ENCODE peak calls at places on chromosomes 11 and 22, in five cellular contexts. T is mammary epithelial cell; P is CD8-positive, alpha-beta T cell; H is AG09309; R is astrocyte of the spinal cord. J is an unnamed sample.

GRCh38 chr11:107337917-107338316 is 119.7 kb downstream of the CWF19L2 start:
- DNase-seq in T (no peak), H (no peak), P (no peak), R (no peak), J (no peak)

GRCh38 chr22:26168199-26168915 is 905 bp upstream of the SEZ6L start:
- DNase-seq in P (no peak), H (no peak), T (no peak), R (no peak), J (no peak)

GRCh38 chr11:69295995-69296889 is 2.3 kb downstream of the MYEOV start:
- DNase-seq in T (peak), P (no peak), R (peak), H (peak), J (no peak)

GRCh38 chr11:133342453-133342852 is 189.8 kb downstream of the OPCML start:
- DNase-seq in H (no peak), P (no peak), T (no peak), R (no peak), J (no peak)

GRCh38 chr22:19275919-19276600 is 15.5 kb downstream of the CLTCL1 start:
- DNase-seq in H (no peak), T (no peak), R (no peak), P (no peak), J (no peak)

GRCh38 chr11:86515297-86516094 is 140.8 kb downstream of the CCDC81 start:
- DNase-seq in T (peak), R (peak), P (no peak), H (peak), J (no peak)

GRCh38 chr11:122108192-122108799 is 7.7 kb downstream of the BLID start:
- DNase-seq in T (no peak), R (peak), P (no peak), H (no peak), J (peak)

GRCh38 chr22:42932857-42933782 is 76.0 kb upstream of the ARFGAP3 start:
- DNase-seq in H (no peak), P (no peak), R (no peak), T (no peak), J (peak)

GRCh38 chr11:27373392-27373791 is 10.4 kb upstream of the CCDC34 start:
- DNase-seq in T (no peak), R (no peak), P (no peak), H (no peak), J (no peak)

GRCh38 chr22:43396934-43397457 is 14.8 kb upstream of the MPPED1 start:
- DNase-seq in T (no peak), H (no peak), R (no peak), P (no peak), J (no peak)

GRCh38 chr11:72553748-72554147 is 119.4 kb upstream of the CLPB start:
- DNase-seq in T (no peak), R (no peak), P (no peak), H (no peak), J (no peak)

GRCh38 chr11:12841946-12842630 is 167.0 kb upstream of the RASSF10 start:
- DNase-seq in P (no peak), H (peak), T (peak), R (peak), J (no peak)

GRCh38 chr11:128208329-128209220 is 378.8 kb downstream of the ETS1 start:
- DNase-seq in R (peak), H (peak), T (peak), P (no peak), J (no peak)

GRCh38 chr11:115709297-115709696 is 205.1 kb upstream of the CADM1 start:
- DNase-seq in H (no peak), R (no peak), T (no peak), P (no peak), J (peak)

GRCh38 chr11:41784513-41785335 is 325.3 kb upstream of the LRRC4C start:
- DNase-seq in T (peak), R (peak), P (no peak), H (no peak), J (no peak)

GRCh38 chr11:62054484-62055121 is 69.2 kb upstream of the INCENP start:
- DNase-seq in H (peak), T (peak), R (peak), P (no peak), J (no peak)

GRCh38 chr11:92342886-92343285 is 118.3 kb downstream of the FAT3 start:
- DNase-seq in T (no peak), P (no peak), H (no peak), R (no peak), J (no peak)
- TF ChIP-seq CTCF in T (no peak), P (no peak), H (no peak), R (peak), J (no peak)

DNA sequence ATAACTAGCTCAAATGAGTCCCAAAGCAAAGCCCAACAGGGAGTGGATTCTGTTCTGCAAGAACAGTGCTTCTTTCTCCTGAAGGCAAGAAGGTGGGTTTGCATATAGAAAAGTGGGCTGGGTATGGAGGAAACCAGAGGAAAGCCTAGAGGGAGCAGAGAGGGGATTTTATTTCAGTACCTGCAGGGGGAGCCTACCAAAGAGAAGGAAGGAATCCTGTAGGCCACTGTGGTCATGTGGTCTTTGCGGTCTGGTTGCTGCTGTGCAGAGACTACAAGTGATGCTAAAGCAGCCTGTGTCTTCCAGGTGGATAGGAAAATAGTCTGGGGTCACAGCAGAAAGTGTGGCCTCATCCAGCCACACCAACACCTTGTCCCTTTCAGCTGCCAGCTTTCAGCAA is 33.2 kb upstream of the ZBTB16 start:
- DNase-seq in R (peak), T (no peak), P (no peak), H (no peak), J (no peak)
- TF ChIP-seq CTCF in R (peak), T (no peak), P (no peak), H (peak), J (no peak)

GRCh38 chr11:101975734-101976133 is 59.4 kb upstream of the ANGPTL5 start:
- DNase-seq in R (no peak), H (no peak), P (no peak), T (no peak), J (no peak)

GRCh38 chr11:101974771-101975170 is 58.4 kb upstream of the ANGPTL5 start:
- DNase-seq in T (no peak), H (no peak), R (no peak), P (no peak), J (no peak)

GRCh38 chr11:101974255-101974654 is 57.9 kb upstream of the ANGPTL5 start:
- DNase-seq in P (no peak), H (peak), R (no peak), T (no peak), J (no peak)
- TF ChIP-seq CTCF in P (no peak), H (peak), R (peak), T (no peak), J (no peak)

DNA sequence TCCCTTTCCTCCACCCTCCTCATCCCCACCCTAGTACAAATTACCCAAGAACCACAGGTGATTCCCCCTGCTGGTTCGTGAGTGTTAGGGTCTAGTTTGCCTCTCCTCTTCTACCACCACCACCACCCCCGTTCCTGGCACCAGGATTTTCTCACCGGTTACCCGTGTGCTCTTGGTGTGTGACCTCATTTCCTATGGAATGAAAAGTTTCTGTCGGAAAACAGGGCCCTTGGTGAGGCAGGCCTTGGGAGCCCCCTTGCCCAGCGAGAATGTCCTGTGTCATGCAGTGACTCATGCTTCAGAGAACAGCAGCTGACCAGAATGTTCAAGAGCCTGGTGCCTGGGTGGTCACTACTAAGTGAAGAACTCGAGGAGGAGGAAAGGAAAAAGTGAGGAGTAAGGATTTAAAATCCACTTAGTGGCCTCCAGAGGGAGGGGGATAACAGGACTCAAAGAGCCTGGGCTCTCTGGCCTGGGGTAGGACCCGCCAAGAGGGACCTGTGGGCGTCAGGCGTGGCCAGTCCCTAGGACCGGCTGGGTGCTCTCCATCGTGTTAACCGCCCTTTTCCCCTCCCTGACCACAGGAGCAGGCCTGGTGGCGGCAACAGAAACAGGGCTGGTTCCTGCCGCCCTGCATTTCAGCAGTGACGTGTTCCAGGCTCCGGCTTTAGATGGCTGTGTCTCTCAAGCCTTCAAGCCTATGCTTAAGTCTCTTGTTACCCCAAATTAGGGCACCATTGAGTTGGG is 30.2 kb downstream of the C22orf31 start:
- DNase-seq in R (peak), H (peak), T (peak), P (no peak), J (peak)
- TF ChIP-seq CTCF in R (peak), H (peak), T (no peak), P (no peak), J (no peak)

GRCh38 chr22:46657996-46658947 is 38.1 kb downstream of the GRAMD4 start:
- DNase-seq in H (no peak), T (peak), R (no peak), P (no peak), J (no peak)

GRCh38 chr22:46661221-46661851 is 41.1 kb downstream of the GRAMD4 start:
- DNase-seq in H (no peak), R (peak), T (peak), P (no peak), J (no peak)

GRCh38 chr22:46660604-46661201 is 40.5 kb downstream of the GRAMD4 start:
- DNase-seq in P (no peak), R (no peak), H (no peak), T (peak), J (no peak)

GRCh38 chr22:46659059-46659790 is 39.0 kb downstream of the GRAMD4 start:
- DNase-seq in H (no peak), P (no peak), T (no peak), R (no peak), J (no peak)

DNA sequence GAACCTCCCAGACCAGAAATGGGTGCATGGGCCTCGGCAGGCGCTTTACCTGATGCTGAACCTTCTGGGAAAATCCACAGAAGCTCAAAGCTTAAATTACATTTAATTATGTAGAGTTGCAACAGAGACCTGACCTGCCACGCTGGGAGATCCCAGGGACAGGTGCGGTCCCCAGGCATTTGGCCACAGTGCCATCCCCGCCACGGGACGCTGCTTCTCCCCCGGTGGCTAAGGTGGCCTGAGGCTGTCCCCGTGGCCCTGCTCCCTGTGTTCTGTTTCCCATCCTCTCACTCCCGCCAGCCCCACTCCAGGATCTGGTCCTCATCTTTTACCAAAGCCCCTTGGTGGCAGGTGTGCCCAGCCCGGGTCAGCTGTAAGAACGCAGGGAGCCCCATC is 39.6 kb downstream of the GRAMD4 start:
- DNase-seq in P (no peak), R (no peak), T (no peak), H (no peak), J (no peak)
- TF ChIP-seq CTCF in P (no peak), R (no peak), T (no peak), H (no peak), J (no peak)

GRCh38 chr11:45000918-45001317 is 50.2 kb upstream of the TP53I11 start:
- DNase-seq in R (no peak), P (no peak), T (no peak), H (no peak), J (no peak)
- TF ChIP-seq CTCF in R (no peak), P (no peak), T (no peak), H (no peak), J (no peak)

GRCh38 chr11:74010306-74010981 is 1.6 kb upstream of the UCP3 start:
- DNase-seq in P (no peak), T (no peak), H (no peak), R (no peak), J (no peak)

GRCh38 chr11:74014880-74015279 is 6.0 kb upstream of the UCP3 start:
- DNase-seq in H (no peak), P (no peak), R (no peak), T (no peak), J (no peak)

GRCh38 chr11:74011360-74012071 is 2.6 kb upstream of the UCP3 start:
- DNase-seq in R (peak), H (no peak), P (no peak), T (no peak), J (peak)

GRCh38 chr11:74012072-74012809 is 3.4 kb upstream of the UCP3 start:
- DNase-seq in P (no peak), R (no peak), H (no peak), T (no peak), J (no peak)

GRCh38 chr11:74013141-74013540 is 4.3 kb upstream of the UCP3 start:
- DNase-seq in R (no peak), T (no peak), H (no peak), P (no peak), J (no peak)
- TF ChIP-seq CTCF in R (no peak), T (no peak), H (no peak), P (no peak), J (no peak)

GRCh38 chr11:79269923-79270322 is 170.9 kb downstream of the TENM4 start:
- DNase-seq in P (no peak), T (no peak), R (no peak), H (no peak), J (no peak)
- TF ChIP-seq CTCF in P (no peak), T (no peak), R (peak), H (no peak), J (no peak)

GRCh38 chr22:17754233-17754925 is 19.9 kb downstream of the BID start:
- DNase-seq in P (no peak), T (no peak), R (no peak), H (no peak), J (no peak)
- TF ChIP-seq CTCF in P (peak), T (no peak), R (peak), H (peak), J (peak)

GRCh38 chr11:1226226-1226961 is 3.5 kb downstream of the MUC5B start:
- DNase-seq in T (no peak), P (no peak), H (no peak), R (no peak), J (no peak)

GRCh38 chr11:1227551-1228182 is 4.8 kb downstream of the MUC5B start:
- DNase-seq in R (no peak), H (no peak), P (no peak), T (no peak), J (no peak)

GRCh38 chr11:1228183-1228821 is 5.4 kb downstream of the MUC5B start:
- DNase-seq in P (no peak), T (no peak), H (no peak), R (no peak), J (no peak)

GRCh38 chr11:1225386-1226225 is 2.7 kb downstream of the MUC5B start:
- DNase-seq in T (no peak), H (no peak), R (no peak), P (no peak), J (no peak)

DNA sequence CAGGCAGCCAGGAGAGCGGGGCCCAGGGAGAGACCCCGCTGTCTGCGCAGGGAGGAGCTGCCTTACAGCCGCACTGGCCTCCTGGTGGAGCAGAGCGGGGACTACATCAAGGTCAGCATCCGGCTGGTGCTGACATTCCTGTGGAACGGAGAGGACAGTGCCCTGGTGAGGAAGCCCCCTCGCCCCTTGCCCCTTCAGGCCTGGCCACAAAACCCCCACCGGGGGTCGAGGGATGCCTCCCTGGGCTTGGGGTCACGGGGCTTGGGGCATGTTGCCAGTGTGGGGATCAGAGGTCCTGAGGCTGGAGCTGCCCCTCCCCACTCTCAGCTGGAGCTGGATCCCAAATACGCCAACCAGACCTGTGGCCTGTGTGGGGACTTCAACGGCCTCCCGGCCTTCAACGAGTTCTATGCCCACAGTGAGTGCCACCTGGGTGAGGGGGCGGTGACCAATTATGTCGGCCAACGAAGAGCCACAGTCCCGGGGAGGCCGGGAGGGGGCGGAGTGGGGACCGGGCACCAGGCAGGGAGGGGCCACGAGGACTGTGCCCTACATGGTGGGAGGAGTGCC is 4.2 kb downstream of the MUC5B start:
- DNase-seq in T (no peak), H (no peak), R (no peak), P (no peak), J (no peak)
- TF ChIP-seq CTCF in T (no peak), H (peak), R (peak), P (no peak), J (no peak)